ENCODE peak calls at places on chromosome 21, in nine cellular contexts. U, T, K, C, B, J, D, Y and F are unnamed samples.

GRCh38 chr21:16794944-16795343 is 717.9 kb upstream of the CXADR start:
- DNase-seq in B (no peak), D (no peak), T (no peak), K (no peak), Y (no peak), C (no peak), U (peak; percentile 75), J (no peak), F (no peak)

GRCh38 chr21:30881480-30881879 is at the start of gene KRTAP11-1:
- DNase-seq in J (no peak), C (no peak), T (no peak), B (no peak), U (no peak), Y (no peak), D (no peak), K (no peak), F (no peak)

GRCh38 chr21:26801524-26801923 is 43.7 kb downstream of the ADAMTS1 start:
- DNase-seq in D (no peak), U (no peak), Y (no peak), T (no peak), K (no peak), B (no peak), C (no peak), J (no peak), F (no peak)

GRCh38 chr21:21559285-21560045 is 561.3 kb downstream of the NCAM2 start:
- DNase-seq in T (no peak), K (no peak), Y (no peak), B (no peak), D (no peak), J (no peak), C (no peak), U (no peak), F (no peak)

GRCh38 chr21:36820176-36821031 is 121.5 kb downstream of the SIM2 start:
- DNase-seq in J (no peak), U (no peak), K (no peak), D (no peak), C (no peak), Y (no peak), T (no peak), B (peak; percentile 91), F (no peak)

GRCh38 chr21:25582164-25582563 is 25.1 kb downstream of the MRPL39 start:
- DNase-seq in J (no peak), D (no peak), T (no peak), K (no peak), U (no peak), Y (no peak), B (no peak), C (no peak), F (no peak)

GRCh38 chr21:31201548-31201947 is 142.5 kb downstream of the TIAM1 start:
- DNase-seq in B (no peak), T (peak; percentile 83), D (peak; percentile 10), U (no peak), K (no peak), J (no peak), Y (peak; percentile 74), C (no peak), F (no peak)

GRCh38 chr21:37093977-37094376 is 20.9 kb downstream of the TTC3 start:
- DNase-seq in C (no peak), K (no peak), U (no peak), J (no peak), Y (no peak), D (no peak), T (no peak), B (no peak), F (no peak)

GRCh38 chr21:45250914-45251634 is 36.6 kb downstream of the POFUT2 start:
- DNase-seq in C (no peak), K (no peak), B (no peak), T (no peak), U (no peak), J (peak; percentile 34), Y (no peak), D (no peak), F (peak; percentile 77)

GRCh38 chr21:45250272-45250671 is 37.4 kb downstream of the POFUT2 start:
- DNase-seq in Y (no peak), K (no peak), B (no peak), C (no peak), T (no peak), D (no peak), J (no peak), U (no peak), F (no peak)

GRCh38 chr21:45249626-45250025 is 38.1 kb downstream of the POFUT2 start:
- DNase-seq in K (no peak), U (no peak), Y (no peak), B (no peak), J (no peak), T (no peak), D (no peak), C (no peak), F (no peak)

GRCh38 chr21:45248301-45248892 is 39.3 kb downstream of the POFUT2 start:
- DNase-seq in B (no peak), K (peak; percentile 26), T (no peak), J (no peak), Y (no peak), D (no peak), C (no peak), U (no peak), F (no peak)

GRCh38 chr21:45248893-45249381 is 38.8 kb downstream of the POFUT2 start:
- DNase-seq in U (no peak), T (peak; percentile 91), D (peak; percentile 32), C (no peak), K (peak; percentile 90), Y (no peak), J (peak; percentile 62), B (peak; percentile 42), F (peak; percentile 74)
- TF ChIP-seq POLR2AphosphoS5 in U (no peak), T (no peak), D (no peak), C (no peak), K (no peak), Y (no peak), J (no peak), B (no peak), F (no peak)

DNA sequence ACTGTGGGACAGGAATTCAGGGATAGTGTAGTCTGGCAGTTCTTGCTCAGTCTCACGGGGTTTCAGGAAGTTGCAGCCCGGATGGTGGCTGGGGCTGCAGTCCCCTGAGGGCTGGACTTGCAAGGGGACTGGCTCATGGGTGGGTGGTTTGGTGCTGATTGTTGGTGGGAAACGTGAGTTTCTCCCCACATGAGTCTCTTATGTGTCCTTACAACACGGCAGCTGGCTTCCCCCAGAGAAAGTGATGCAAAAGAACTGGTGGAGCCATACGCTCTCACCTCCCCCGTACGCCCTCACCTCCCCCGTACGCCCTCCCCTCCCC is 64.9 kb downstream of the EVA1C start:
- DNase-seq in K (no peak), C (no peak), T (no peak), J (peak; percentile 35), D (no peak), B (no peak), Y (no peak), U (no peak), F (no peak)
- H3K4me1 ChIP-seq in K (peaks cover 31% of the 10 kb centered on the region), C (peaks cover 51% of the 10 kb centered on the region), T (peaks cover 10% of the 10 kb centered on the region), J (peaks cover 24% of the 10 kb centered on the region), D (peaks cover 29% of the 10 kb centered on the region), B (peaks cover 16% of the 10 kb centered on the region), Y (peaks cover 19% of the 10 kb centered on the region), U (peaks cover 22% of the 10 kb centered on the region), F (peaks cover 32% of the 10 kb centered on the region)

GRCh38 chr21:29056005-29056404 is 17.4 kb downstream of the CCT8 start:
- DNase-seq in J (no peak), C (no peak), Y (no peak), U (no peak), B (no peak), T (no peak), K (no peak), D (no peak), F (no peak)

GRCh38 chr21:29053656-29054055 is 19.8 kb downstream of the CCT8 start:
- DNase-seq in K (no peak), B (no peak), J (no peak), T (no peak), Y (no peak), U (no peak), D (no peak), C (no peak), F (no peak)

GRCh38 chr21:29056538-29057050 is 16.9 kb downstream of the CCT8 start:
- DNase-seq in K (no peak), T (no peak), C (no peak), B (no peak), D (no peak), U (no peak), Y (no peak), J (no peak), F (no peak)

GRCh38 chr21:29053011-29053553 is 20.4 kb downstream of the CCT8 start:
- DNase-seq in B (no peak), Y (no peak), J (no peak), U (no peak), K (no peak), C (no peak), D (no peak), T (no peak), F (no peak)

GRCh38 chr21:29055080-29055479 is 18.4 kb downstream of the CCT8 start:
- DNase-seq in B (no peak), T (no peak), C (no peak), D (no peak), K (no peak), U (no peak), J (no peak), Y (no peak), F (no peak)
- TF ChIP-seq POLR2AphosphoS5 in B (no peak), T (no peak), C (no peak), D (no peak), K (no peak), U (no peak), J (no peak), Y (no peak), F (no peak)

GRCh38 chr21:42562816-42563215 is 49.2 kb downstream of the SLC37A1 start:
- DNase-seq in D (peak; percentile 4), T (peak; percentile 39), C (no peak), B (no peak), U (no peak), K (no peak), Y (peak; percentile 41), J (peak; percentile 58), F (no peak)

GRCh38 chr21:42564561-42564971 is 50.9 kb downstream of the SLC37A1 start:
- DNase-seq in B (no peak), U (no peak), Y (peak; percentile 54), J (peak; percentile 74), C (no peak), T (peak; percentile 44), D (peak; percentile 5), K (no peak), F (no peak)

GRCh38 chr21:42561742-42562141 is 48.1 kb downstream of the SLC37A1 start:
- DNase-seq in T (peak; percentile 29), D (peak; percentile 44), U (no peak), Y (peak; percentile 44), K (no peak), C (no peak), J (peak; percentile 81), B (no peak), F (no peak)

GRCh38 chr21:42562258-42562657 is 48.6 kb downstream of the SLC37A1 start:
- DNase-seq in Y (no peak), K (no peak), J (no peak), U (no peak), B (no peak), T (no peak), D (peak; percentile 9), C (no peak), F (no peak)

DNA sequence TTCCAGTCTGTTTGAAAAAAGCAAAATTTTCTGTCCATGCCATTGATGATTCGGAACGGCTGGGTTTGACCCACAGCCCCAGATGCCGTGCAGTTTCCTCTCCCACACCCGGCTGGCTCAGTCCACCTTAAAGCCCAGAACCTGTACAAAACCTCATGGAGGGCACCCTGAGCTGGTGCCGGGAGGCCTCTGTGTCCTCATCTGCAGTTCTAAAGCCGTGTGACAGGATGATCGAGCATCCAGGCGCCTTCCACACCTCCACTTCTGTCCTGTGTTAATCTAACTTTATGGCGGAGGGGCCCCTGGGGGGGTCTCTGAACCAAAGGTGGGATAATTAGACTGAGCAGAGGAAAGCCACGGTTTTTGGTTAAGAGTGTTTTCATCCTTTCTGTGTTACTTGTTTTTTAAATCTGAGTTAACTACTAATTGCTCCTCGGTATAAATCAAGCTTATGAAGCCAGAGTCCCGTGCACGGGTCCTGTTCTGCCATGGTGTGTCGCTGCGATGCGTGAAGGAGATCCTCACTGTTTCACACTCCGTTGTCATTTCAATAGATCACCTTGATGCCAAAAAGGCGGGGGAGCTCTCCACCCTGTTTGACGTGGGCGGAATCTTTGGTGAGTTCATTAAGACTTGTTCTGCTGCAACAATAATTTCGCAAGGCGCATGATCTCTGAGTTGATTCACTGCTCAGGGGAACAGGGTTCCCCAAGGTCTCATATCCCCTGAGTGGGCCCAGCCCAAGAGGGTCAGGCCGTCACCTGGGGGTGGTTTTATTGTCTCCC is 49.8 kb downstream of the SLC37A1 start:
- DNase-seq in D (peak; percentile 3), U (no peak), J (peak; percentile 57), K (no peak), B (no peak), Y (peak; percentile 48), T (peak; percentile 42), C (no peak), F (no peak)
- H3K4me1 ChIP-seq in D (no peaks in the 10 kb centered on the region), U (no peaks in the 10 kb centered on the region), J (no peaks in the 10 kb centered on the region), K (no peaks in the 10 kb centered on the region), B (no peaks in the 10 kb centered on the region), Y (no peaks in the 10 kb centered on the region), T (no peaks in the 10 kb centered on the region), C (no peaks in the 10 kb centered on the region), F (no peaks in the 10 kb centered on the region)